ENCODE peak calls at places on chromosomes 5 and 9, in nine cellular contexts. One of them, this sample, is unnamed.

GRCh38 chr5:168364738-168365550 is 73.5 kb downstream of the WWC1 start:
- DNase-seq in stimulated activated CD4-positive, alpha-beta T cell treated with anti-CD3 and anti-CD28 coated beads, Interleukin-4, amount 100 ng/mL, for 1 hour: no peak
- DNase-seq in cardiac muscle cell: peak
- DNase-seq in body of pancreas: peak
- DNase-seq in NCI-H524 treated with DMSO at 0.1 percent for 48 hours: no peak
- DNase-seq in glomerular endothelial cell: no peak
- DNase-seq in NT2/D1: no peak
- DNase-seq in tibial artery: no peak
- DNase-seq in neural progenitor cell: peak
- DNase-seq in this sample: no peak

GRCh38 chr9:4334439-4334838 is 34.6 kb upstream of the GLIS3 start:
- DNase-seq in stimulated activated CD4-positive, alpha-beta T cell treated with anti-CD3 and anti-CD28 coated beads, Interleukin-4, amount 100 ng/mL, for 1 hour: no peak
- DNase-seq in cardiac muscle cell: peak
- DNase-seq in body of pancreas: peak
- DNase-seq in NCI-H524 treated with DMSO at 0.1 percent for 48 hours: no peak
- DNase-seq in glomerular endothelial cell: peak
- DNase-seq in NT2/D1: peak
- DNase-seq in tibial artery: peak
- DNase-seq in neural progenitor cell: no peak
- DNase-seq in this sample: peak

GRCh38 chr5:111562566-111562965 is 50.2 kb upstream of the STARD4 start:
- DNase-seq in stimulated activated CD4-positive, alpha-beta T cell treated with anti-CD3 and anti-CD28 coated beads, Interleukin-4, amount 100 ng/mL, for 1 hour: no peak
- DNase-seq in cardiac muscle cell: peak
- DNase-seq in body of pancreas: no peak
- DNase-seq in NCI-H524 treated with DMSO at 0.1 percent for 48 hours: no peak
- DNase-seq in glomerular endothelial cell: peak
- DNase-seq in NT2/D1: no peak
- DNase-seq in tibial artery: no peak
- DNase-seq in neural progenitor cell: no peak
- DNase-seq in this sample: no peak

GRCh38 chr9:134950404-134950760 is 32.7 kb upstream of the FCN1 start:
- DNase-seq in stimulated activated CD4-positive, alpha-beta T cell treated with anti-CD3 and anti-CD28 coated beads, Interleukin-4, amount 100 ng/mL, for 1 hour: no peak
- DNase-seq in cardiac muscle cell: no peak
- DNase-seq in body of pancreas: no peak
- DNase-seq in NCI-H524 treated with DMSO at 0.1 percent for 48 hours: no peak
- DNase-seq in glomerular endothelial cell: no peak
- DNase-seq in NT2/D1: no peak
- DNase-seq in tibial artery: no peak
- DNase-seq in neural progenitor cell: no peak
- DNase-seq in this sample: no peak

GRCh38 chr9:22342489-22343217 is 104.0 kb upstream of the DMRTA1 start:
- DNase-seq in stimulated activated CD4-positive, alpha-beta T cell treated with anti-CD3 and anti-CD28 coated beads, Interleukin-4, amount 100 ng/mL, for 1 hour: no peak
- DNase-seq in cardiac muscle cell: peak
- DNase-seq in body of pancreas: peak
- DNase-seq in NCI-H524 treated with DMSO at 0.1 percent for 48 hours: no peak
- DNase-seq in glomerular endothelial cell: no peak
- DNase-seq in NT2/D1: no peak
- DNase-seq in tibial artery: peak
- DNase-seq in neural progenitor cell: peak
- DNase-seq in this sample: no peak

GRCh38 chr9:131739988-131740648 is at the start of gene RAPGEF1:
- DNase-seq in stimulated activated CD4-positive, alpha-beta T cell treated with anti-CD3 and anti-CD28 coated beads, Interleukin-4, amount 100 ng/mL, for 1 hour: peak
- DNase-seq in cardiac muscle cell: peak
- DNase-seq in body of pancreas: peak
- DNase-seq in NCI-H524 treated with DMSO at 0.1 percent for 48 hours: no peak
- DNase-seq in glomerular endothelial cell: no peak
- DNase-seq in NT2/D1: no peak
- DNase-seq in tibial artery: no peak
- DNase-seq in neural progenitor cell: peak
- DNase-seq in this sample: peak

GRCh38 chr9:32419921-32420320 is 35.5 kb downstream of the ACO1 start:
- DNase-seq in stimulated activated CD4-positive, alpha-beta T cell treated with anti-CD3 and anti-CD28 coated beads, Interleukin-4, amount 100 ng/mL, for 1 hour: no peak
- DNase-seq in cardiac muscle cell: peak
- DNase-seq in body of pancreas: no peak
- DNase-seq in NCI-H524 treated with DMSO at 0.1 percent for 48 hours: no peak
- DNase-seq in glomerular endothelial cell: no peak
- DNase-seq in NT2/D1: no peak
- DNase-seq in tibial artery: no peak
- DNase-seq in neural progenitor cell: no peak
- DNase-seq in this sample: no peak

GRCh38 chr5:54792611-54793404 is 192.6 kb downstream of the ESM1 start:
- DNase-seq in stimulated activated CD4-positive, alpha-beta T cell treated with anti-CD3 and anti-CD28 coated beads, Interleukin-4, amount 100 ng/mL, for 1 hour: no peak
- DNase-seq in cardiac muscle cell: peak
- DNase-seq in body of pancreas: no peak
- DNase-seq in NCI-H524 treated with DMSO at 0.1 percent for 48 hours: no peak
- DNase-seq in glomerular endothelial cell: no peak
- DNase-seq in NT2/D1: no peak
- DNase-seq in tibial artery: no peak
- DNase-seq in neural progenitor cell: no peak
- DNase-seq in this sample: no peak

GRCh38 chr9:91071185-91071990 is 269.8 kb downstream of the SYK start:
- DNase-seq in stimulated activated CD4-positive, alpha-beta T cell treated with anti-CD3 and anti-CD28 coated beads, Interleukin-4, amount 100 ng/mL, for 1 hour: peak
- DNase-seq in cardiac muscle cell: peak
- DNase-seq in body of pancreas: no peak
- DNase-seq in NCI-H524 treated with DMSO at 0.1 percent for 48 hours: no peak
- DNase-seq in glomerular endothelial cell: no peak
- DNase-seq in NT2/D1: no peak
- DNase-seq in tibial artery: no peak
- DNase-seq in neural progenitor cell: no peak
- DNase-seq in this sample: no peak

GRCh38 chr5:119316116-119316515 is 39.7 kb upstream of the TNFAIP8 start:
- DNase-seq in stimulated activated CD4-positive, alpha-beta T cell treated with anti-CD3 and anti-CD28 coated beads, Interleukin-4, amount 100 ng/mL, for 1 hour: no peak
- DNase-seq in cardiac muscle cell: no peak
- DNase-seq in body of pancreas: no peak
- DNase-seq in NCI-H524 treated with DMSO at 0.1 percent for 48 hours: no peak
- DNase-seq in glomerular endothelial cell: no peak
- DNase-seq in NT2/D1: no peak
- DNase-seq in tibial artery: no peak
- DNase-seq in neural progenitor cell: no peak
- DNase-seq in this sample: no peak

GRCh38 chr9:125629451-125629850 is 77.6 kb downstream of the MAPKAP1 start:
- DNase-seq in stimulated activated CD4-positive, alpha-beta T cell treated with anti-CD3 and anti-CD28 coated beads, Interleukin-4, amount 100 ng/mL, for 1 hour: no peak
- DNase-seq in cardiac muscle cell: no peak
- DNase-seq in body of pancreas: no peak
- DNase-seq in NCI-H524 treated with DMSO at 0.1 percent for 48 hours: no peak
- DNase-seq in glomerular endothelial cell: no peak
- DNase-seq in NT2/D1: no peak
- DNase-seq in tibial artery: no peak
- DNase-seq in neural progenitor cell: no peak
- DNase-seq in this sample: no peak

GRCh38 chr5:152142845-152143469 is 218.3 kb upstream of the GLRA1 start:
- DNase-seq in stimulated activated CD4-positive, alpha-beta T cell treated with anti-CD3 and anti-CD28 coated beads, Interleukin-4, amount 100 ng/mL, for 1 hour: peak
- DNase-seq in cardiac muscle cell: peak
- DNase-seq in body of pancreas: peak
- DNase-seq in NCI-H524 treated with DMSO at 0.1 percent for 48 hours: no peak
- DNase-seq in glomerular endothelial cell: peak
- DNase-seq in NT2/D1: peak
- DNase-seq in tibial artery: peak
- DNase-seq in neural progenitor cell: peak
- DNase-seq in this sample: peak

GRCh38 chr9:18542837-18543405 is 69.0 kb downstream of the ADAMTSL1 start:
- DNase-seq in stimulated activated CD4-positive, alpha-beta T cell treated with anti-CD3 and anti-CD28 coated beads, Interleukin-4, amount 100 ng/mL, for 1 hour: no peak
- DNase-seq in cardiac muscle cell: peak
- DNase-seq in body of pancreas: no peak
- DNase-seq in NCI-H524 treated with DMSO at 0.1 percent for 48 hours: no peak
- DNase-seq in glomerular endothelial cell: no peak
- DNase-seq in NT2/D1: no peak
- DNase-seq in tibial artery: no peak
- DNase-seq in neural progenitor cell: no peak
- DNase-seq in this sample: no peak

GRCh38 chr5:71891856-71892255 is 172.8 kb downstream of the CARTPT start:
- DNase-seq in stimulated activated CD4-positive, alpha-beta T cell treated with anti-CD3 and anti-CD28 coated beads, Interleukin-4, amount 100 ng/mL, for 1 hour: no peak
- DNase-seq in cardiac muscle cell: peak
- DNase-seq in body of pancreas: peak
- DNase-seq in NCI-H524 treated with DMSO at 0.1 percent for 48 hours: no peak
- DNase-seq in glomerular endothelial cell: no peak
- DNase-seq in NT2/D1: peak
- DNase-seq in tibial artery: no peak
- DNase-seq in neural progenitor cell: peak
- DNase-seq in this sample: no peak

GRCh38 chr5:74326571-74327338 is 313.8 kb downstream of the ENC1 start:
- DNase-seq in stimulated activated CD4-positive, alpha-beta T cell treated with anti-CD3 and anti-CD28 coated beads, Interleukin-4, amount 100 ng/mL, for 1 hour: peak
- DNase-seq in cardiac muscle cell: peak
- DNase-seq in body of pancreas: peak
- DNase-seq in NCI-H524 treated with DMSO at 0.1 percent for 48 hours: no peak
- DNase-seq in glomerular endothelial cell: peak
- DNase-seq in NT2/D1: no peak
- DNase-seq in tibial artery: peak
- DNase-seq in neural progenitor cell: no peak
- DNase-seq in this sample: no peak

GRCh38 chr9:133658442-133659431 is 22.6 kb downstream of the DBH start:
- DNase-seq in stimulated activated CD4-positive, alpha-beta T cell treated with anti-CD3 and anti-CD28 coated beads, Interleukin-4, amount 100 ng/mL, for 1 hour: peak
- DNase-seq in cardiac muscle cell: peak
- DNase-seq in body of pancreas: peak
- DNase-seq in NCI-H524 treated with DMSO at 0.1 percent for 48 hours: peak
- DNase-seq in glomerular endothelial cell: no peak
- DNase-seq in NT2/D1: no peak
- DNase-seq in tibial artery: no peak
- DNase-seq in neural progenitor cell: peak
- DNase-seq in this sample: peak

GRCh38 chr5:14406554-14406849 is 175.1 kb upstream of the OTULINL start:
- DNase-seq in stimulated activated CD4-positive, alpha-beta T cell treated with anti-CD3 and anti-CD28 coated beads, Interleukin-4, amount 100 ng/mL, for 1 hour: no peak
- DNase-seq in cardiac muscle cell: peak
- DNase-seq in body of pancreas: no peak
- DNase-seq in NCI-H524 treated with DMSO at 0.1 percent for 48 hours: no peak
- DNase-seq in glomerular endothelial cell: peak
- DNase-seq in NT2/D1: no peak
- DNase-seq in tibial artery: no peak
- DNase-seq in neural progenitor cell: no peak
- DNase-seq in this sample: no peak

GRCh38 chr5:140325486-140325885 is 20.9 kb downstream of the HBEGF start:
- DNase-seq in stimulated activated CD4-positive, alpha-beta T cell treated with anti-CD3 and anti-CD28 coated beads, Interleukin-4, amount 100 ng/mL, for 1 hour: no peak
- DNase-seq in cardiac muscle cell: no peak
- DNase-seq in body of pancreas: no peak
- DNase-seq in NCI-H524 treated with DMSO at 0.1 percent for 48 hours: no peak
- DNase-seq in glomerular endothelial cell: no peak
- DNase-seq in NT2/D1: no peak
- DNase-seq in tibial artery: no peak
- DNase-seq in neural progenitor cell: no peak
- DNase-seq in this sample: no peak